ENCODE peak calls at places on chromosomes 2 and 18, in seven cellular contexts. D, B, F, W, O, V and M are unnamed samples.
A peak's percentile ranks its signal among the peaks of the same experiment; 100 is the strongest.

GRCh38 chr18:39414009-39414700 is 1848.6 kb upstream of the CELF4 start:
- DNase-seq in D (no peak), B (no peak), F (peak; percentile 41), W (no peak), O (no peak), V (no peak), M (no peak)

GRCh38 chr2:174902491-174903242 is 102.5 kb downstream of the CHN1 start:
- DNase-seq in D (peak; percentile 46), B (no peak), F (no peak), W (no peak), O (no peak), V (no peak), M (no peak)

GRCh38 chr2:240327566-240327965 is 107.9 kb upstream of the GPC1 start:
- DNase-seq in D (no peak), B (no peak), F (no peak), W (no peak), O (no peak), V (no peak), M (no peak)

GRCh38 chr2:173623411-173624076 is 268.9 kb downstream of the CDCA7 start:
- DNase-seq in D (no peak), B (no peak), F (no peak), W (no peak), O (no peak), V (no peak), M (peak; percentile 16)

GRCh38 chr18:56305583-56305982 is 332.8 kb downstream of the TXNL1 start:
- DNase-seq in D (no peak), B (no peak), F (no peak), W (no peak), O (no peak), V (no peak), M (no peak)

GRCh38 chr2:189791338-189792042 is 7.2 kb downstream of the PMS1 start:
- DNase-seq in D (no peak), B (no peak), F (no peak), W (no peak), O (no peak), V (no peak), M (no peak)

GRCh38 chr2:20350105-20350712 is 435 bp downstream of the PUM2 start:
- DNase-seq in D (peak; percentile 93), B (peak; percentile 38), F (no peak), W (peak; percentile 78), O (peak; percentile 78), V (no peak), M (peak; percentile 44)

GRCh38 chr2:207166349-207167128 is 791 bp upstream of the KLF7 start:
- DNase-seq in D (peak; percentile 88), B (peak; percentile 32), F (no peak), W (peak; percentile 41), O (peak; percentile 84), V (no peak), M (peak; percentile 61)

GRCh38 chr2:150487537-150488429 is at the start of gene RND3:
- DNase-seq in D (peak; percentile 86), B (peak; percentile 87), F (peak; percentile 98), W (peak; percentile 76), O (peak; percentile 91), V (no peak), M (peak; percentile 96)

GRCh38 chr2:205411558-205411957 is 270.7 kb upstream of the NRP2 start:
- DNase-seq in D (no peak), B (no peak), F (no peak), W (no peak), O (no peak), V (no peak), M (no peak)

GRCh38 chr18:74896390-74896991 is 298.8 kb downstream of the ZNF407 start:
- DNase-seq in D (peak; percentile 20), B (peak; percentile 62), F (peak; percentile 51), W (peak; percentile 30), O (peak; percentile 48), V (no peak), M (peak; percentile 16)

GRCh38 chr2:1339757-1340515 is 73.3 kb upstream of the TPO start:
- DNase-seq in D (no peak), B (no peak), F (no peak), W (no peak), O (no peak), V (no peak), M (no peak)

GRCh38 chr18:55141318-55141717 is 182.1 kb upstream of the CCDC68 start:
- DNase-seq in D (no peak), B (no peak), F (no peak), W (no peak), O (no peak), V (no peak), M (no peak)

GRCh38 chr18:41266214-41266613 is 688.8 kb upstream of the PIK3C3 start:
- DNase-seq in D (no peak), B (no peak), F (no peak), W (no peak), O (no peak), V (no peak), M (no peak)

GRCh38 chr2:134133622-134134312 is 120.1 kb upstream of the MGAT5 start:
- DNase-seq in D (no peak), B (no peak), F (no peak), W (no peak), O (no peak), V (no peak), M (no peak)

GRCh38 chr2:157480182-157480961 is 36.5 kb upstream of the CYTIP start:
- DNase-seq in D (no peak), B (no peak), F (no peak), W (no peak), O (no peak), V (no peak), M (no peak)

GRCh38 chr18:79643049-79643765 is 36.4 kb upstream of the CTDP1 start:
- DNase-seq in D (no peak), B (no peak), F (no peak), W (no peak), O (no peak), V (no peak), M (no peak)

GRCh38 chr2:8626572-8626971 is 55.3 kb upstream of the ID2 start:
- DNase-seq in D (no peak), B (no peak), F (no peak), W (no peak), O (no peak), V (no peak), M (no peak)

GRCh38 chr18:54928236-54928635 is 31.0 kb downstream of the CCDC68 start:
- DNase-seq in D (no peak), B (no peak), F (no peak), W (no peak), O (no peak), V (no peak), M (no peak)

GRCh38 chr2:181399046-181399445 is 58.1 kb upstream of the ITGA4 start:
- DNase-seq in D (no peak), B (no peak), F (no peak), W (no peak), O (no peak), V (no peak), M (no peak)
- TF ChIP-seq YY1 in D (no peak), B (no peak), F (no peak), W (no peak), O (no peak), V (no peak), M (no peak)

GRCh38 chr2:149036507-149037293 is 1.8 kb upstream of the LYPD6B start:
- DNase-seq in D (no peak), B (no peak), F (no peak), W (no peak), O (no peak), V (no peak), M (no peak)

GRCh38 chr2:149037851-149038250 is 648 bp upstream of the LYPD6B start:
- DNase-seq in D (peak; percentile 36), B (no peak), F (peak; percentile 27), W (peak; percentile 15), O (no peak), V (no peak), M (no peak)

GRCh38 chr2:149031396-149031795 is 7.1 kb upstream of the LYPD6B start:
- DNase-seq in D (no peak), B (no peak), F (no peak), W (no peak), O (no peak), V (no peak), M (no peak)

GRCh38 chr2:149034406-149034805 is 4.1 kb upstream of the LYPD6B start:
- DNase-seq in D (no peak), B (no peak), F (no peak), W (no peak), O (no peak), V (no peak), M (no peak)

GRCh38 chr2:149033716-149034115 is 4.8 kb upstream of the LYPD6B start:
- DNase-seq in D (no peak), B (no peak), F (no peak), W (no peak), O (no peak), V (no peak), M (no peak)
- TF ChIP-seq YY1 in D (no peak), B (no peak), F (no peak), W (no peak), O (no peak), V (no peak), M (no peak)

DNA sequence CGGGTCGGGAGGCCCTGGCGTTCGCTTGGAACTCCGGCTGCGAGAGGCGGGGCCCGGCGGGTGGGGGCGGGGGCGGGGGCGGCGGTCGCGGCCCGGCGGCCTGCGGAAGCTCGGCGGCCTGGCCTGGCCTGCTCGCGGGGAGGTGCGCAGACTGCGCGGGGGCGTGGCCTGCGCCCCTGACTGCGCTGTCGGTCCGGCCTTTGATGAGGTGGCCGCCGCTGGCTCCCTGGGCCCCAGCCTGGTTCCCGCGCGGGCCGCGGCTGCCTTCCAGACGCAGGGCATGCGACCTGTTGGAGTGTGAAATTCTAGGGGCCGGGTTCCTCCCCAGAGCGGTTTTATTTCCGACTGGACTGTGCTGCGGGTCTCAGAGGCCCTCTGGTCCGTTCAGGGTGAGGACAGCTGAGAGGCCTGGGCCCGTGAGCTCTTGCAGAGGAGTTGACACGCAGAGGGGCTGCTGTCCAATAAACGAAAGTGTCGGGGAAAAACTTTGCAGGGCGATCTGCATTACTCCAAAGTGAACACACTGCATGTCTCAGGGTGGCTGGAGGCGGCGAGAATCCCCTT is 629 bp downstream of the NRBP1 start:
- DNase-seq in D (peak; percentile 98), B (peak; percentile 83), F (peak; percentile 64), W (peak; percentile 92), O (peak; percentile 87), V (no peak), M (peak; percentile 69)
- TF ChIP-seq YY1 in D (no peak), B (peak; percentile 67), F (no peak), W (peak; percentile 64), O (no peak), V (no peak), M (no peak)

GRCh38 chr2:72211359-72211758 is 63.7 kb upstream of the CYP26B1 start:
- DNase-seq in D (no peak), B (no peak), F (no peak), W (no peak), O (no peak), V (no peak), M (no peak)
- TF ChIP-seq YY1 in D (no peak), B (no peak), F (no peak), W (no peak), O (no peak), V (no peak), M (no peak)

GRCh38 chr2:224360801-224361251 is 41.1 kb downstream of the FAM124B start:
- DNase-seq in D (no peak), B (no peak), F (no peak), W (no peak), O (no peak), V (no peak), M (no peak)
- TF ChIP-seq YY1 in D (no peak), B (no peak), F (no peak), W (no peak), O (no peak), V (no peak), M (no peak)